ENCODE peak calls at places on chromosomes 5 and 9, in eight cellular contexts. D is right cardiac atrium; A is activated T-cell treated with anti-CD3 and anti-CD28 coated beads, Interleukin-2, amount 50 U/mL, for 72 hours; C is NCI-H1105; E is breast epithelium; I is stimulated activated CD4-positive, alpha-beta T cell treated with anti-CD3 and anti-CD28 coated beads, Interleukin-12 subunit alpha, Interleukin-12 subunit beta, amount 100 ng/mL, for 4 hours; O is brain microvascular endothelial cell; R is CD8-positive, alpha-beta memory T cell. Q is an unnamed sample.
A peak's percentile ranks its signal among the peaks of the same experiment; 100 is the strongest.

GRCh38 chr5:168995024-168995423 is 305.9 kb downstream of the SLIT3 start:
- DNase-seq in D (no peak), A (no peak), C (no peak), E (no peak), I (no peak), O (no peak), R (no peak), Q (peak; percentile 30)

GRCh38 chr5:95709967-95710650 is 21.0 kb upstream of the RHOBTB3 start:
- DNase-seq in D (peak; percentile 59), A (no peak), C (no peak), E (no peak), I (no peak), O (no peak), R (no peak), Q (peak; percentile 44)

GRCh38 chr5:52985306-52985705 is 3.8 kb upstream of the ITGA2 start:
- DNase-seq in D (no peak), A (no peak), C (no peak), E (no peak), I (no peak), O (no peak), R (no peak), Q (no peak)

GRCh38 chr9:79300153-79300552 is 271.6 kb upstream of the TLE4 start:
- DNase-seq in D (no peak), A (no peak), C (peak; percentile 88), E (no peak), I (no peak), O (no peak), R (no peak), Q (no peak)

GRCh38 chr5:20601678-20602100 is 613.7 kb upstream of the CDH18 start:
- DNase-seq in D (no peak), A (no peak), C (no peak), E (no peak), I (no peak), O (peak; percentile 1), R (no peak), Q (no peak)

GRCh38 chr5:96961053-96961452 is 25.2 kb downstream of the LNPEP start:
- DNase-seq in D (no peak), A (no peak), C (no peak), E (no peak), I (no peak), O (no peak), R (peak; percentile 80), Q (no peak)

GRCh38 chr9:78074385-78075291 is 43.0 kb upstream of the GNAQ start:
- DNase-seq in D (no peak), A (peak; percentile 9), C (no peak), E (no peak), I (no peak), O (no peak), R (peak; percentile 44), Q (no peak)

GRCh38 chr9:70998962-70999361 is 122.5 kb downstream of the TRPM3 start:
- DNase-seq in D (no peak), A (no peak), C (no peak), E (no peak), I (no peak), O (peak; percentile 44), R (no peak), Q (no peak)

GRCh38 chr5:152688561-152689274 is 283.6 kb upstream of the NMUR2 start:
- DNase-seq in D (peak; percentile 28), A (no peak), C (no peak), E (no peak), I (no peak), O (peak; percentile 37), R (no peak), Q (no peak)

GRCh38 chr5:96691503-96692303 is 29.5 kb downstream of the CAST start:
- DNase-seq in D (no peak), A (no peak), C (no peak), E (no peak), I (no peak), O (no peak), R (no peak), Q (peak; percentile 42)

GRCh38 chr5:153490124-153491085 is at the start of gene GRIA1:
- DNase-seq in D (no peak), A (no peak), C (no peak), E (no peak), I (no peak), O (no peak), R (no peak), Q (no peak)

GRCh38 chr5:95973793-95974325 is 12.2 kb upstream of the ELL2 start:
- DNase-seq in D (no peak), A (peak; percentile 23), C (no peak), E (no peak), I (no peak), O (peak; percentile 93), R (no peak), Q (no peak)

GRCh38 chr5:134571703-134572405 is 46.4 kb downstream of the JADE2 start:
- DNase-seq in D (no peak), A (no peak), C (no peak), E (no peak), I (no peak), O (no peak), R (no peak), Q (no peak)